ENCODE peak calls at places on chromosomes 13 and 19, in five cellular contexts. One of them, this sample, is unnamed.

GRCh38 chr13:112770504-112770903 is 80.7 kb downstream of the ATP11A start:
- DNase-seq in MM.1S: no peak
- DNase-seq in HCT116: no peak
- DNase-seq in PC-3: no peak
- DNase-seq in neural progenitor cell: no peak
- DNase-seq in this sample: no peak

GRCh38 chr13:29484236-29484635 is 111.3 kb downstream of the SLC7A1 start:
- DNase-seq in PC-3: no peak
- DNase-seq in neural progenitor cell: peak; percentile 61
- DNase-seq in MM.1S: no peak
- DNase-seq in HCT116: no peak
- DNase-seq in this sample: no peak

GRCh38 chr19:3073159-3073563 is 10.9 kb upstream of the TLE5 start:
- DNase-seq in PC-3: no peak
- DNase-seq in MM.1S: no peak
- DNase-seq in neural progenitor cell: no peak
- DNase-seq in HCT116: peak; percentile 81
- DNase-seq in this sample: peak; percentile 60

GRCh38 chr13:27406178-27406939 is 18.1 kb upstream of the GTF3A start:
- DNase-seq in MM.1S: peak; percentile 55
- DNase-seq in HCT116: no peak
- DNase-seq in neural progenitor cell: peak; percentile 31
- DNase-seq in PC-3: peak; percentile 62
- DNase-seq in this sample: peak; percentile 65

GRCh38 chr19:14147797-14148605 is 11.6 kb upstream of the ASF1B start:
- DNase-seq in neural progenitor cell: peak; percentile 86
- DNase-seq in MM.1S: no peak
- DNase-seq in PC-3: peak; percentile 77
- DNase-seq in HCT116: peak; percentile 36
- DNase-seq in this sample: peak; percentile 84

GRCh38 chr19:54041969-54042606 is 21.6 kb downstream of the VSTM1 start:
- DNase-seq in PC-3: peak; percentile 55
- DNase-seq in MM.1S: no peak
- DNase-seq in neural progenitor cell: no peak
- DNase-seq in HCT116: no peak
- DNase-seq in this sample: no peak

GRCh38 chr19:51096473-51097165 is 11.6 kb downstream of the CTU1 start:
- DNase-seq in MM.1S: no peak
- DNase-seq in PC-3: peak; percentile 47
- DNase-seq in HCT116: peak; percentile 21
- DNase-seq in neural progenitor cell: peak; percentile 15
- DNase-seq in this sample: peak; percentile 20

GRCh38 chr13:107835339-107836018 is 379.9 kb downstream of the LIG4 start:
- DNase-seq in neural progenitor cell: no peak
- DNase-seq in HCT116: no peak
- DNase-seq in PC-3: peak; percentile 92
- DNase-seq in MM.1S: no peak
- DNase-seq in this sample: peak; percentile 92

GRCh38 chr13:27915301-27916207 is 4.2 kb upstream of the PDX1 start:
- DNase-seq in PC-3: peak; percentile 54
- DNase-seq in HCT116: no peak
- DNase-seq in MM.1S: no peak
- DNase-seq in neural progenitor cell: no peak
- DNase-seq in this sample: no peak

GRCh38 chr13:35874704-35875103 is 256.5 kb downstream of the DCLK1 start:
- DNase-seq in MM.1S: no peak
- DNase-seq in HCT116: no peak
- DNase-seq in PC-3: no peak
- DNase-seq in neural progenitor cell: no peak
- DNase-seq in this sample: no peak

GRCh38 chr19:32336259-32337111 is 8.9 kb upstream of the ZNF507 start:
- DNase-seq in PC-3: peak; percentile 15
- DNase-seq in HCT116: no peak
- DNase-seq in MM.1S: no peak
- DNase-seq in neural progenitor cell: no peak
- DNase-seq in this sample: peak; percentile 67

GRCh38 chr13:71524245-71525002 is 342.6 kb downstream of the DACH1 start:
- DNase-seq in neural progenitor cell: no peak
- DNase-seq in HCT116: no peak
- DNase-seq in PC-3: no peak
- DNase-seq in MM.1S: no peak
- DNase-seq in this sample: no peak

GRCh38 chr19:55319786-55320185 is 5.4 kb downstream of the TMEM150B start:
- DNase-seq in PC-3: no peak
- DNase-seq in neural progenitor cell: peak; percentile 89
- DNase-seq in MM.1S: no peak
- DNase-seq in HCT116: no peak
- DNase-seq in this sample: peak; percentile 72

GRCh38 chr19:46408611-46409039 is 4.7 kb downstream of the CCDC8 start:
- DNase-seq in PC-3: no peak
- DNase-seq in neural progenitor cell: peak; percentile 44
- DNase-seq in HCT116: no peak
- DNase-seq in MM.1S: no peak
- DNase-seq in this sample: peak; percentile 60

GRCh38 chr19:51119089-51119488 is 5.6 kb upstream of the SIGLEC9 start:
- DNase-seq in HCT116: no peak
- DNase-seq in PC-3: peak; percentile 24
- DNase-seq in neural progenitor cell: no peak
- DNase-seq in MM.1S: no peak
- DNase-seq in this sample: peak; percentile 32

GRCh38 chr13:36665630-36666029 is 8.2 kb upstream of the SERTM1 start:
- DNase-seq in MM.1S: no peak
- DNase-seq in PC-3: no peak
- DNase-seq in neural progenitor cell: no peak
- DNase-seq in HCT116: no peak
- DNase-seq in this sample: no peak

GRCh38 chr13:90197722-90198121 is 1149.8 kb upstream of the MIR17HG start:
- DNase-seq in MM.1S: no peak
- DNase-seq in HCT116: no peak
- DNase-seq in neural progenitor cell: no peak
- DNase-seq in PC-3: peak; percentile 55
- DNase-seq in this sample: peak; percentile 55

GRCh38 chr19:3176715-3177501 is 1.7 kb upstream of the S1PR4 start:
- DNase-seq in PC-3: peak; percentile 86
- DNase-seq in neural progenitor cell: no peak
- DNase-seq in HCT116: peak; percentile 75
- DNase-seq in MM.1S: no peak
- DNase-seq in this sample: peak; percentile 91

GRCh38 chr13:106373989-106374572 is 161.4 kb downstream of the EFNB2 start:
- DNase-seq in neural progenitor cell: no peak
- DNase-seq in HCT116: no peak
- DNase-seq in MM.1S: no peak
- DNase-seq in PC-3: no peak
- DNase-seq in this sample: peak; percentile 41

GRCh38 chr19:1811942-1812425 is at the start of gene ATP8B3:
- DNase-seq in HCT116: no peak
- DNase-seq in PC-3: no peak
- DNase-seq in MM.1S: no peak
- DNase-seq in neural progenitor cell: no peak
- DNase-seq in this sample: no peak

GRCh38 chr19:18700501-18701249 is 17.2 kb downstream of the CRTC1 start:
- DNase-seq in MM.1S: peak; percentile 75
- DNase-seq in HCT116: no peak
- DNase-seq in PC-3: peak; percentile 75
- DNase-seq in neural progenitor cell: peak; percentile 89
- DNase-seq in this sample: peak; percentile 85

GRCh38 chr19:41967056-41967783 is 8.1 kb upstream of the RABAC1 start:
- DNase-seq in MM.1S: no peak
- DNase-seq in HCT116: no peak
- DNase-seq in neural progenitor cell: no peak
- DNase-seq in PC-3: no peak
- DNase-seq in this sample: no peak

GRCh38 chr13:113408562-113408961 is 44.6 kb upstream of the GRTP1 start:
- DNase-seq in neural progenitor cell: no peak
- DNase-seq in HCT116: no peak
- DNase-seq in MM.1S: no peak
- DNase-seq in PC-3: no peak
- DNase-seq in this sample: no peak

GRCh38 chr13:22740264-22740663 is 440.5 kb upstream of the SGCG start:
- DNase-seq in neural progenitor cell: peak; percentile 49
- DNase-seq in MM.1S: no peak
- DNase-seq in HCT116: no peak
- DNase-seq in PC-3: peak; percentile 3
- DNase-seq in this sample: no peak

GRCh38 chr19:49390131-49390977 is 2.3 kb downstream of the KASH5 start:
- DNase-seq in PC-3: no peak
- DNase-seq in neural progenitor cell: no peak
- DNase-seq in HCT116: no peak
- DNase-seq in MM.1S: no peak
- DNase-seq in this sample: no peak

GRCh38 chr13:30978981-30979956 is 46.8 kb downstream of the TEX26 start:
- DNase-seq in MM.1S: no peak
- DNase-seq in HCT116: peak; percentile 38
- DNase-seq in PC-3: peak; percentile 42
- DNase-seq in neural progenitor cell: peak; percentile 83
- DNase-seq in this sample: peak; percentile 26

GRCh38 chr13:47999973-48000372 is 1.1 kb downstream of the SUCLA2 start:
- DNase-seq in MM.1S: no peak
- DNase-seq in neural progenitor cell: no peak
- DNase-seq in PC-3: no peak
- DNase-seq in HCT116: no peak
- DNase-seq in this sample: no peak

GRCh38 chr13:48000559-48001126 is 430 bp downstream of the SUCLA2 start:
- DNase-seq in neural progenitor cell: peak; percentile 55
- DNase-seq in PC-3: peak; percentile 6
- DNase-seq in HCT116: no peak
- DNase-seq in MM.1S: peak; percentile 8
- DNase-seq in this sample: peak; percentile 62

GRCh38 chr13:48001127-48001881 is at the start of gene SUCLA2:
- DNase-seq in PC-3: peak; percentile 89
- DNase-seq in MM.1S: peak; percentile 84
- DNase-seq in neural progenitor cell: peak; percentile 97
- DNase-seq in HCT116: peak; percentile 59
- DNase-seq in this sample: peak; percentile 96

GRCh38 chr13:48006396-48006795 is 5.3 kb upstream of the SUCLA2 start:
- DNase-seq in PC-3: peak; percentile 64
- DNase-seq in neural progenitor cell: no peak
- DNase-seq in HCT116: no peak
- DNase-seq in MM.1S: no peak
- DNase-seq in this sample: peak; percentile 34

DNA sequence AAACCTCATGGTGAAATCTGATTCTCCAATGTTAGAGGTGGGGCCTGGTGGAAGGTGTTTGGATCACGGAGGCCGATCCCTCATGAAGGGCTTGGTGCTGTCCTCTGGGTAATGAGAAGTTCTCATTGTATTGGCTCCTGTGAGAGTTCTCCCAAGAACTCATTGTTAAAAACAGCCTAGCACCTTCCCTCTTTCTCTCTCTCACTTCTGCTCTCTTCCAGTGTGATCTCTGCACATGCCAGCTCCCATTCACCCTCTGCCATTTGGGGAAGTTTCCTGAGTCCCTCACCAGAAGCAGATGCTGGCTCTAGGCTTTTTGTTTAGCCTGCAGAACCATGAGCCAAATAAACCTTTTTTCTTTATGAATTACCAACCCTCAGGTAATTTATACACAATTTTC is 3.1 kb upstream of the SUCLA2 start:
- DNase-seq in HCT116: no peak
- DNase-seq in neural progenitor cell: no peak
- DNase-seq in PC-3: no peak
- DNase-seq in MM.1S: no peak
- DNase-seq in this sample: no peak
- H3K9ac ChIP-seq in HCT116: no peak overlapping the region
- H3K9ac ChIP-seq in neural progenitor cell: no peak overlapping the region
- H3K9ac ChIP-seq in PC-3: no peak overlapping the region
- H3K9ac ChIP-seq in MM.1S: no peak overlapping the region
- H3K9ac ChIP-seq in this sample: no peak overlapping the region

GRCh38 chr19:10660346-10660745 is 6.2 kb downstream of the ILF3 start:
- DNase-seq in MM.1S: no peak
- DNase-seq in neural progenitor cell: no peak
- DNase-seq in PC-3: peak; percentile 41
- DNase-seq in HCT116: no peak
- DNase-seq in this sample: no peak
- TF ChIP-seq EZH2phosphoT487 in MM.1S: no peak
- TF ChIP-seq EZH2phosphoT487 in neural progenitor cell: no peak
- TF ChIP-seq EZH2phosphoT487 in PC-3: no peak
- TF ChIP-seq EZH2phosphoT487 in HCT116: no peak
- TF ChIP-seq EZH2phosphoT487 in this sample: no peak

DNA sequence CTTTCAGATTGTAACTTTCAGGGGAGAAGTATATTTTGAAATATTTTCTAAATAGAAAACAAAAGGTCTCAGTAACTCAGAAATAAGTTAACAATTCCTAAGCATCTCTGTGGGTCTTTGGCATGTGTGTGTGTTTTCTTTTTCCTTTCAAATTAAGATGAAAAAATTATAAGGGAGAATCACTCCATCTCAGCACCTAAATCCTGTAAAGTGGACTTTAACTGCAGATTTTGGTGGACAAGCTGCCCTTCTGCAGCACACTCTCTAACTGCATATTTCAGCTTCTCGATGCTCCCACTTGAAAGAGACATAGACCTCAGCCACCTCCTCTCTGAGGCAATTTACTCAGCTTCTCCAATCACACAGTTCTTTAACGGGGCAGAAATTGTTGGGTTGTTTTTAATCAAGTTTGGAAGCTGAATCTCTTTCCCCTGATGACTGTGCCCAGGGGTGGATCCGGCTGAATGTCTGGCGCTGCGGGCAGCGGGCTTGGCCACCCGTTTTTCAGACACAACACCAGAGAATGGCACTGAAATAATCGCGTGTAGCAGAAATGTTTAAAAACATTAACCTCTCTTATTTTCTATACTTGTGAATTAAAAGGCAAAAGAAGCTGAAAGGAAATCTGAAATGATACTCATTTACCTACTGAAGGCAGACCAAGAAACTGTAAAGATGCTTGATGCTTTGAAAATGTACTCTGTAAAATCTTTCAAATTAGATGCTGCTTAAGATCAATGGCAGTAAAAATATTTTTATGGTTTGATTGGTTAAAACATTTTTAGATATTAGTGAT is 12.3 kb downstream of the ZIC2 start:
- DNase-seq in MM.1S: no peak
- DNase-seq in PC-3: no peak
- DNase-seq in neural progenitor cell: peak; percentile 17
- DNase-seq in HCT116: no peak
- DNase-seq in this sample: no peak
- TF ChIP-seq EZH2 in MM.1S: no peak
- TF ChIP-seq EZH2 in PC-3: no peak
- TF ChIP-seq EZH2 in neural progenitor cell: peak; percentile 20
- TF ChIP-seq EZH2 in HCT116: peak; percentile 41
- TF ChIP-seq EZH2 in this sample: no peak

GRCh38 chr19:40605201-40605971 is 4.2 kb downstream of the LTBP4 start:
- DNase-seq in HCT116: peak; percentile 78
- DNase-seq in neural progenitor cell: peak; percentile 79
- DNase-seq in PC-3: peak; percentile 83
- DNase-seq in MM.1S: peak; percentile 97
- DNase-seq in this sample: peak; percentile 82
- H3K9ac ChIP-seq in HCT116: peak overlapping the region; percentile 73
- H3K9ac ChIP-seq in neural progenitor cell: no peak overlapping the region
- H3K9ac ChIP-seq in PC-3: peak overlapping the region; percentile 48
- H3K9ac ChIP-seq in MM.1S: peak overlapping the region; percentile 65
- H3K9ac ChIP-seq in this sample: peak overlapping the region; percentile 63

This sample was measured in GM23248.